ENCODE peak calls at places on chromosomes 3 and 15, in six cellular contexts. D, V, C, M, Y and I are unnamed samples.

GRCh38 chr3:124398594-124398993 is 331.7 kb upstream of the UMPS start:
- DNase-seq in D (no peak), V (no peak), C (no peak), M (no peak), Y (no peak), I (no peak)

GRCh38 chr3:182618981-182619591 is 174.2 kb upstream of the ATP11B start:
- DNase-seq in D (no peak), V (peak), C (no peak), M (no peak), Y (no peak), I (no peak)

GRCh38 chr3:3200632-3201212 is 21.2 kb upstream of the CRBN start:
- DNase-seq in D (peak), V (peak), C (peak), M (peak), Y (peak), I (peak)

GRCh38 chr15:80423215-80423614 is 19.0 kb downstream of the ARNT2 start:
- DNase-seq in D (no peak), V (peak), C (no peak), M (peak), Y (no peak), I (no peak)

GRCh38 chr3:15983232-15983631 is 185.5 kb upstream of the ANKRD28 start:
- DNase-seq in D (peak), V (peak), C (no peak), M (peak), Y (no peak), I (no peak)

GRCh38 chr3:179653777-179654117 is 907 bp downstream of the USP13 start:
- DNase-seq in D (no peak), V (no peak), C (no peak), M (no peak), Y (peak), I (no peak)

GRCh38 chr3:23490459-23490858 is 287.3 kb downstream of the UBE2E2 start:
- DNase-seq in D (peak), V (peak), C (no peak), M (peak), Y (no peak), I (no peak)

GRCh38 chr3:194117114-194117845 is 18.7 kb upstream of the HES1 start:
- DNase-seq in D (no peak), V (no peak), C (no peak), M (no peak), Y (no peak), I (no peak)

GRCh38 chr3:123071581-123071980 is 4.8 kb downstream of the PDIA5 start:
- DNase-seq in D (no peak), V (no peak), C (no peak), M (no peak), Y (no peak), I (no peak)

GRCh38 chr15:78914027-78914764 is 30.6 kb downstream of the CTSH start:
- DNase-seq in D (no peak), V (peak), C (no peak), M (no peak), Y (peak), I (no peak)

GRCh38 chr3:170076715-170077238 is 39.0 kb downstream of the GPR160 start:
- DNase-seq in D (peak), V (peak), C (no peak), M (peak), Y (no peak), I (no peak)

GRCh38 chr15:65819563-65819960 is 27.5 kb upstream of the DENND4A start:
- DNase-seq in D (no peak), V (no peak), C (no peak), M (no peak), Y (no peak), I (no peak)

GRCh38 chr3:121431717-121432517 is 113.9 kb downstream of the POLQ start:
- DNase-seq in D (peak), V (peak), C (no peak), M (peak), Y (no peak), I (peak)

GRCh38 chr3:39428745-39429201 is 22.3 kb downstream of the RPSA start:
- DNase-seq in D (no peak), V (no peak), C (no peak), M (no peak), Y (no peak), I (no peak)

GRCh38 chr15:85453144-85453872 is 72.9 kb downstream of the AKAP13 start:
- DNase-seq in D (no peak), V (no peak), C (no peak), M (no peak), Y (no peak), I (no peak)

GRCh38 chr3:126952261-126952982 is 30.5 kb upstream of the PLXNA1 start:
- DNase-seq in D (no peak), V (no peak), C (no peak), M (no peak), Y (no peak), I (no peak)

GRCh38 chr3:185824467-185825378 is at the start of gene IGF2BP2:
- DNase-seq in D (no peak), V (peak), C (peak), M (peak), Y (peak), I (peak)

GRCh38 chr15:74733269-74733668 is 7.9 kb upstream of the CYP1A1 start:
- DNase-seq in D (no peak), V (no peak), C (no peak), M (no peak), Y (no peak), I (no peak)

GRCh38 chr3:31300802-31301443 is 231.8 kb upstream of the STT3B start:
- DNase-seq in D (no peak), V (no peak), C (no peak), M (no peak), Y (no peak), I (no peak)

GRCh38 chr3:183844606-183845005 is 19.2 kb upstream of the MAP6D1 start:
- DNase-seq in D (peak), V (peak), C (no peak), M (peak), Y (no peak), I (no peak)

GRCh38 chr3:32456429-32457130 is 46.1 kb downstream of the CMTM6 start:
- DNase-seq in D (no peak), V (no peak), C (no peak), M (no peak), Y (no peak), I (no peak)

GRCh38 chr3:53137221-53137620 is 7.0 kb upstream of the RFT1 start:
- DNase-seq in D (no peak), V (no peak), C (no peak), M (no peak), Y (no peak), I (no peak)

GRCh38 chr15:99412626-99413025 is 153.2 kb upstream of the MEF2A start:
- DNase-seq in D (no peak), V (no peak), C (no peak), M (no peak), Y (no peak), I (no peak)

GRCh38 chr3:154161806-154162205 is 40.6 kb downstream of the ARHGEF26 start:
- DNase-seq in D (no peak), V (peak), C (no peak), M (no peak), Y (no peak), I (no peak)

GRCh38 chr3:8756671-8757070 is 12.7 kb downstream of the OXTR start:
- DNase-seq in D (no peak), V (peak), C (no peak), M (no peak), Y (no peak), I (no peak)

GRCh38 chr3:8755564-8756237 is 13.7 kb downstream of the OXTR start:
- DNase-seq in D (no peak), V (peak), C (no peak), M (no peak), Y (peak), I (no peak)

GRCh38 chr3:8759038-8759755 is 10.2 kb downstream of the OXTR start:
- DNase-seq in D (no peak), V (peak), C (no peak), M (no peak), Y (no peak), I (no peak)

GRCh38 chr3:8760091-8760490 is 9.3 kb downstream of the OXTR start:
- DNase-seq in D (no peak), V (no peak), C (no peak), M (no peak), Y (no peak), I (no peak)

DNA sequence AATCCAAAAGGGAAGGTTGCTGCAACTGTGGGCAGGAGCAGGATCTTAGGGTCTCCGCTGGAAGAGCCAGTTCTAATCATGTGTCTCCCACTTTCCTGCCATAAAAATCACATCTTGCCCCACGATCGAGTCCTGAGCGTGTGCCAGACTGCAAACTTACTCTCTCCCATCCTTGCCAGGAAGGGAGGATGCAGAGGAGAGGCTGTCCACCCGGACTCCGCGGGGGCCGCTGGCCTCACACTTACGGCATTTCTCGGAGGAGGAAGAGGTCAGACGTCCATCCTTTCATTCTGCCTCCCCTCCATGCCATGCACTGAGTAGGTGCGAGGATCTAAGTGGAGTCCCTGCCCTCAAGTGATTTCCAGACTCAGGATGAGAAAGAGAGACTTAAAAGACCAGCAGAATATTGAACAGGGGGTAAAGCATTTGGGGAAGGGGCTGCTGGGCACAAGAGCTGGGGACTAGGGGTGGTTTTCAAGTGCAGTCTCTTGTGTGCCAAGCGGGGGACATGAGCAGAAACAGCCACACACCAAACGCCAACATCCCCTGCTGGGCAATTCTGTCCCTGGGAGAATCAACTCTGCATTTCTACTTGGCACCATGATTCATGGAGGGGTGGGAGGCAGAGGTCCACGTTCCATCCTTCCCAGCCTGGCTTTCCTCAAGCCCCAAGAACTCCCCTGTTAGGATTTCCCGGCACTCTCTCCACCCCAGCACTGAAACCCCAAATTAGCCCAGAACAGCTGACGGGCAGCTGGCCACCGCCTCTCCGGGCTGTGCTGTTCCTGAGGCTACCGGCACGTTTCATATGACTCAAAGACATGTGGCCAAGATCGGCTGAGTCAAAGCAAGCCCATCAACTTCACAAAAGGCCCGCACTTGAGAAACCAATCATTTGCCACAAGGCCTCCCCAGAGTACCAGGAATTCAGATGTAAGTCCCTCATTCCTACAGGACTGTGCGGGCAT is 11.6 kb downstream of the OXTR start:
- DNase-seq in D (peak), V (peak), C (no peak), M (no peak), Y (no peak), I (no peak)
- TF ChIP-seq CTCF in D (peak), V (no peak), C (no peak), M (no peak), Y (no peak), I (no peak)

DNA sequence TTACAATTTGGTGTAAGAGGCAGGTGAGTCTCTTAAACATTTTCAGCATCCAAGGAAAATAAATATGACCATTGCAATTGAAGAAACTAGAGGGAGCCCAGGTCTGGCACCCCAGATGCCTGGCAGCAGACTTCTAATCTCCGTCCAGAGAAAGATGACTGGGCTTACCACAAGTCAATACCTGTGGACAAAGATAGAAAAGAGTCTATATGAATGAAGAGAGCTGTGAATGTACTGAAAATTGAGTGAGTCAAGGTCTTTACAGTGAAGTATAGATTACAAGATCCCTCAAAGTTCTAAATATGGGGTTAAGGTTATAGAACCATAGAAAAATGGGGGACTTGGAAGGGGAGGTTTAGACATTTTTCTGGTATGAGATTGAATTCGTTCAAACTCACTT is 827.4 kb upstream of the NR2F2 start:
- DNase-seq in D (no peak), V (no peak), C (no peak), M (no peak), Y (no peak), I (no peak)
- TF ChIP-seq CTCF in D (no peak), V (no peak), C (no peak), M (no peak), Y (no peak), I (no peak)

GRCh38 chr3:106824856-106825255 is 552.4 kb upstream of the CCDC54 start:
- DNase-seq in D (peak), V (peak), C (peak), M (peak), Y (no peak), I (peak)
- TF ChIP-seq CTCF in D (peak), V (peak), C (peak), M (peak), Y (no peak), I (no peak)

GRCh38 chr3:129045675-129046036 is 14.9 kb upstream of the GP9 start:
- DNase-seq in D (no peak), V (no peak), C (no peak), M (no peak), Y (no peak), I (peak)
- TF ChIP-seq CTCF in D (no peak), V (no peak), C (no peak), M (no peak), Y (no peak), I (no peak)

DNA sequence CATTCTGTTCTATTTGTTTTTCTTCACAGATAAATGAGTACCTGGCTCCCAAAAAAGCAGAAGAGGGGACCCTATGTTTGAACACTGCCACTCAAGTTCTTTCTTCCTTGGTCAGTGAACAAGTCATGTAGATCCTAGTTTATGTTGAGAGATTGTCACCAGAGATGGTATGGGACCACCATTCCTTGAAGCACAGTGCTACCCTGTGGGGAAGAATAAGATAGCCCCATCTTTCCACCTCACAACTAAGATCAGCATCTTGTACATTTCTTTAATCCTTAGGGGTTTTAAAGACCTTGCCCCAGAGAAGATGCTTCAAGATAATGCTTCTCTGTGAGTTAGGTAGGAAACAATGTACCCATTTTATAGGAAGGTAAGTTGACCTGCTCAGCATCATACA is 233.5 kb upstream of the WNT5A start:
- DNase-seq in D (peak), V (peak), C (no peak), M (no peak), Y (peak), I (peak)
- TF ChIP-seq CTCF in D (peak), V (peak), C (no peak), M (peak), Y (no peak), I (peak)

DNA sequence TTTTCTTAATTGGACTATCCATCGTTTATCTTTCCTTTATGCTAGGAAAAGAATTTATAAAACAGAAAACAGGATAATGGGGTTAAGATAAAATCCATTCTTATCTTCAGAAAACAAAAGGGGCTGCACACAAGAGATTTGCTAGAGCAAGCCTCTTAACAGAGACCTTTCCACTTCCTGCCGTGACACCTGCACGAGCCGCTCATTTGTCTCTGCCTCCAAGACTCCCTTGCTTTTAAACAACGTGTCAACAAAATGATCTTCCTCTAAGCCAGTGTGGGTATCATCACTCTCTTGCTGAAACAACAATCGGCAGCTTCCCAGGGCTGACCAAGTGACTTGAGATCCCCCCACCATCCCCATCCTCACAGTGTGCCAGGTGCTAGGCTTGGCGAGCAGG is 33.1 kb downstream of the GABRB3 start:
- DNase-seq in D (no peak), V (no peak), C (no peak), M (no peak), Y (no peak), I (no peak)
- TF ChIP-seq CTCF in D (no peak), V (no peak), C (no peak), M (no peak), Y (no peak), I (no peak)

DNA sequence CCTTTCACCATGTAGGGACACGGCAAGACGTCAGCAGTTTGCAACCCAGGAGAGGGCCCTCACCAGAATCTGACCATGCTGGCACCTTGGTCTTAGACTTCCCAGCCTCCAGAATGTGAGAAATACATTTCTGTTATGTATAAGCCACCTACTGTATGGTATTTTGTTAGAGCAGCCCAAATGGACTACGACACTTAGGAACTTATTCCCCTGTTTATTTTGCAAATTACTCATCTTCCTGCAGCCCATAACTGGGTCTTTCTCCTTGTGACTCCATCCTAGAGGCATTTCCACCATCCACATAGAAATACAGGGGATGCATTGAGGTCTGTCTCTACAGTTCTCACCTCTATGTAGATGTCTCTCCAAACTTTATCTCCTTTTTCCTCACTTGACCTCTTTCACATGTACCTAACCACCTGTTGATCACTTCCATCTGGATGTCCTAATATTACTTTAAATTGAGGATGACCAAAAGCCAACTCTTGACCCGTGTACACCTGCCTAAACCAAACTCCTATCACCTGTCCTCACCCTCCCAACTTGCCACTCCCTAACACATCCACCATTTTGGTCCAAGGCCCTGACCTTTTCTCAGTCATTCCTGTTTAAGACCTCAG is 406.0 kb upstream of the WNT5A start:
- DNase-seq in D (no peak), V (peak), C (no peak), M (peak), Y (no peak), I (no peak)
- TF ChIP-seq CTCF in D (no peak), V (no peak), C (no peak), M (peak), Y (no peak), I (no peak)

GRCh38 chr3:55718475-55718874 is 231.4 kb upstream of the WNT5A start:
- DNase-seq in D (no peak), V (peak), C (peak), M (no peak), Y (no peak), I (no peak)
- TF ChIP-seq CTCF in D (no peak), V (no peak), C (no peak), M (no peak), Y (no peak), I (no peak)